ENCODE peak calls at places on chromosomes 13 and 19, in nine cellular contexts. I is testis, C is pancreas, G is astrocyte, O is neural progenitor cell, U is foreskin fibroblast, R is kidney, N is psoas muscle, F is thyroid gland. B is an unnamed sample.

GRCh38 chr13:51451467-51452390 is 1.1 kb downstream of the INTS6 start:
- DNase-seq in N (peak), O (peak), U (peak), G (peak), R (peak), F (peak), C (peak), I (peak), B (peak)

GRCh38 chr19:16036397-16036925 is 39.8 kb upstream of the TPM4 start:
- DNase-seq in F (no peak), I (no peak), N (no peak), C (no peak), U (no peak), O (no peak), R (no peak), G (no peak), B (no peak)

GRCh38 chr19:52734340-52734892 is 428 bp downstream of the ZNF611 start:
- DNase-seq in R (peak), G (no peak), I (peak), U (no peak), N (peak), C (peak), F (peak), O (peak), B (peak)

GRCh38 chr13:110042253-110042652 is 255.9 kb upstream of the IRS2 start:
- DNase-seq in N (no peak), C (no peak), R (no peak), G (peak), O (no peak), U (no peak), F (no peak), I (no peak), B (no peak)

GRCh38 chr19:54186934-54187381 is 2.4 kb downstream of the MBOAT7 start:
- DNase-seq in F (no peak), N (peak), C (peak), U (no peak), O (no peak), G (no peak), I (peak), R (peak), B (no peak)

GRCh38 chr19:11453468-11454341 is 18.3 kb downstream of the PRKCSH start:
- DNase-seq in U (no peak), N (no peak), G (no peak), F (no peak), C (no peak), R (no peak), I (no peak), O (peak), B (no peak)

GRCh38 chr13:33158830-33159229 is 126.7 kb downstream of the STARD13 start:
- DNase-seq in R (no peak), N (no peak), F (no peak), G (no peak), C (no peak), U (no peak), I (no peak), O (no peak), B (no peak)

GRCh38 chr13:72489751-72490150 is 237.7 kb downstream of the MZT1 start:
- DNase-seq in U (no peak), I (no peak), G (no peak), N (no peak), O (no peak), C (no peak), R (no peak), F (no peak), B (no peak)

GRCh38 chr13:104086759-104087158 is 1020.5 kb upstream of the SLC10A2 start:
- DNase-seq in R (no peak), G (peak), N (no peak), C (no peak), U (no peak), F (no peak), I (no peak), O (no peak), B (no peak)

GRCh38 chr13:113845055-113845454 is 18.8 kb downstream of the GAS6 start:
- DNase-seq in I (no peak), G (no peak), N (peak), C (peak), O (no peak), R (peak), U (no peak), F (peak), B (peak)

GRCh38 chr19:48872884-48873475 is 759 bp downstream of the PPP1R15A start:
- DNase-seq in F (peak), C (peak), O (peak), R (peak), G (peak), I (peak), N (peak), U (peak), B (peak)

GRCh38 chr13:32211788-32212187 is 103.4 kb downstream of the ZAR1L start:
- DNase-seq in I (no peak), N (no peak), R (no peak), U (peak), O (no peak), F (no peak), C (no peak), G (peak), B (no peak)

GRCh38 chr13:105587786-105588185 is 947.7 kb downstream of the EFNB2 start:
- DNase-seq in I (no peak), U (no peak), C (no peak), R (peak), G (peak), O (no peak), N (no peak), F (no peak), B (peak)

GRCh38 chr13:23901365-23901764 is 4.1 kb upstream of the C1QTNF9B start:
- DNase-seq in R (no peak), C (no peak), I (no peak), F (no peak), G (peak), O (no peak), U (peak), N (no peak), B (peak)

GRCh38 chr13:40993987-40994386 is 25.1 kb downstream of the ELF1 start:
- DNase-seq in C (no peak), I (no peak), R (no peak), U (no peak), N (no peak), O (no peak), G (no peak), F (peak), B (peak)

GRCh38 chr19:5218255-5218855 is 122.3 kb downstream of the PTPRS start:
- DNase-seq in I (no peak), O (no peak), R (no peak), N (no peak), U (no peak), G (no peak), C (no peak), F (no peak), B (no peak)

GRCh38 chr13:31891472-31891871 is 140.1 kb upstream of the FRY start:
- DNase-seq in F (peak), U (no peak), C (no peak), R (no peak), O (no peak), G (no peak), I (no peak), N (no peak), B (peak)

GRCh38 chr13:113604186-113604585 is 19.6 kb downstream of the TFDP1 start:
- DNase-seq in I (no peak), C (no peak), O (no peak), G (no peak), U (no peak), F (no peak), N (no peak), R (no peak), B (no peak)

GRCh38 chr19:34232566-34233481 is 21.5 kb upstream of the GARRE1 start:
- DNase-seq in C (peak), N (peak), G (peak), U (peak), F (peak), O (no peak), R (no peak), I (peak), B (peak)

GRCh38 chr19:16869331-16869972 is 19.3 kb upstream of the F2RL3 start:
- DNase-seq in N (no peak), G (no peak), I (no peak), F (no peak), O (no peak), R (no peak), C (no peak), U (no peak), B (no peak)

GRCh38 chr19:52742516-52742915 is 7.7 kb upstream of the ZNF611 start:
- DNase-seq in C (no peak), R (no peak), U (no peak), O (no peak), N (no peak), I (no peak), G (no peak), F (no peak), B (no peak)

GRCh38 chr13:42307461-42307860 is 35.5 kb downstream of the AKAP11 start:
- DNase-seq in F (no peak), I (no peak), G (no peak), U (no peak), N (no peak), C (no peak), O (no peak), R (no peak), B (no peak)

GRCh38 chr19:30529876-30530275 is 157.7 kb downstream of the ZNF536 start:
- DNase-seq in U (no peak), C (no peak), F (no peak), G (no peak), R (no peak), O (no peak), I (no peak), N (no peak), B (no peak)

GRCh38 chr19:2809387-2810140 is 10.1 kb upstream of the ZNF554 start:
- DNase-seq in R (peak), F (no peak), U (no peak), O (no peak), I (no peak), C (no peak), N (no peak), G (no peak), B (no peak)

GRCh38 chr13:46389985-46390384 is 2.9 kb upstream of the RUBCNL start:
- DNase-seq in I (peak), G (no peak), F (no peak), R (no peak), N (peak), U (no peak), C (peak), O (peak), B (no peak)

GRCh38 chr13:66837246-66837645 is 392.9 kb downstream of the PCDH9 start:
- DNase-seq in F (no peak), G (no peak), U (no peak), I (no peak), O (no peak), R (no peak), C (no peak), N (no peak), B (no peak)

GRCh38 chr13:99280166-99280565 is 22.0 kb upstream of the GPR18 start:
- DNase-seq in C (no peak), R (no peak), O (no peak), F (no peak), G (peak), N (no peak), I (no peak), U (no peak), B (peak)

GRCh38 chr13:99281811-99282263 is 23.7 kb upstream of the GPR18 start:
- DNase-seq in U (no peak), R (no peak), I (peak), C (no peak), N (peak), G (no peak), O (no peak), F (peak), B (no peak)

GRCh38 chr13:99278843-99279242 is 20.7 kb upstream of the GPR18 start:
- DNase-seq in I (no peak), N (no peak), C (no peak), O (no peak), G (no peak), R (no peak), U (no peak), F (no peak), B (no peak)

GRCh38 chr13:99285432-99286182 is 21.6 kb downstream of the GPR183 start:
- DNase-seq in U (no peak), N (no peak), G (no peak), R (no peak), C (no peak), O (no peak), F (no peak), I (peak), B (no peak)

GRCh38 chr13:99282264-99283231 is 24.4 kb upstream of the GPR18 start:
- DNase-seq in G (no peak), R (no peak), O (no peak), C (no peak), F (no peak), N (no peak), U (no peak), I (no peak), B (no peak)
- H3K4me3 ChIP-seq in G (no peak), R (no peak), O (no peak), C (no peak), F (no peak), N (no peak), U (no peak), I (no peak), B (no peak)

GRCh38 chr19:508204-509150 is 1.2 kb downstream of the TPGS1 start:
- DNase-seq in N (no peak), R (no peak), C (peak), F (no peak), I (no peak), G (no peak), O (no peak), U (no peak), B (no peak)

GRCh38 chr19:511101-511841 is 4.0 kb downstream of the TPGS1 start:
- DNase-seq in R (no peak), F (no peak), I (no peak), N (peak), U (no peak), G (peak), C (peak), O (peak), B (peak)

GRCh38 chr19:513368-514165 is 6.3 kb downstream of the TPGS1 start:
- DNase-seq in I (no peak), G (no peak), N (no peak), R (no peak), U (no peak), O (no peak), F (no peak), C (no peak), B (no peak)

GRCh38 chr19:512548-513365 is 5.5 kb downstream of the TPGS1 start:
- DNase-seq in F (peak), C (no peak), R (no peak), U (no peak), N (peak), I (no peak), G (no peak), O (no peak), B (no peak)

GRCh38 chr19:510606-511100 is 3.4 kb downstream of the TPGS1 start:
- DNase-seq in F (peak), N (peak), R (peak), G (peak), C (peak), O (peak), U (peak), I (peak), B (peak)
- H3K4me3 ChIP-seq in F (no peak), N (peak), R (no peak), G (peak), C (no peak), O (peak), U (no peak), I (no peak), B (peak)

GRCh38 chr13:29493796-29494195 is 101.7 kb downstream of the SLC7A1 start:
- DNase-seq in G (no peak), C (no peak), F (no peak), N (no peak), U (no peak), R (no peak), O (no peak), I (no peak), B (peak)

GRCh38 chr13:29494520-29494919 is 101.0 kb downstream of the SLC7A1 start:
- DNase-seq in N (no peak), C (no peak), F (no peak), O (no peak), I (no peak), R (no peak), G (no peak), U (no peak), B (no peak)

GRCh38 chr13:29498426-29499040 is 97.0 kb downstream of the SLC7A1 start:
- DNase-seq in O (no peak), G (no peak), C (no peak), U (no peak), N (no peak), R (no peak), I (no peak), F (no peak), B (no peak)

GRCh38 chr13:29497137-29497654 is 98.3 kb downstream of the SLC7A1 start:
- DNase-seq in N (peak), C (no peak), O (peak), G (peak), F (no peak), I (peak), R (peak), U (no peak), B (no peak)

DNA sequence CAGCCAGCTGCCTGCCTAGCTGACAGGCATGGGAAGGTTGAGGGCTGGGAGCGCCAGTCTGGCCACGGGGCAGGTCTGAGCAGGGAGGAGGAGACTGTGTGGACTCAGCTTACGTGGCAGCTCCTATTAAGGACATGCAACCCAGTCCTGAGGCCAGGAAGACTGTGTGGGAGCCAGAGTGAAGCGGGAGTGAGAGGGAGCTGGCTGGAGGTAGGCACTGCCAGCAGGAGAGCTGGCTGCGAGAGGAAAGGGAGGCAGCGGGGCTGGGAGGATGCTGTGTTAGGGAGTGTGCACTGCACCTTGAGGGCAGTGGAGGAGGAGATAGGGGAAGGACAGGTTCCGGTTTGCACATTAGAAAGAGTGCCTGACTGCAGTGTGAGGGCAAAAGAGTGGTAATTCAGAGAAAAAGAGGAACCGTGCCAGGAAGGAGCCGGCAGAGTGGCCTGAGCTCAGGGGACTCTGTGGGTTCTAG is 99.2 kb downstream of the SLC7A1 start:
- DNase-seq in C (peak), R (no peak), O (no peak), U (no peak), G (no peak), N (no peak), F (no peak), I (peak), B (peak)
- H3K4me3 ChIP-seq in C (no peak), R (no peak), O (no peak), U (no peak), G (no peak), N (no peak), F (no peak), I (no peak), B (no peak)

GRCh38 chr19:35872180-35872579 is 3.8 kb downstream of the APLP1 start:
- DNase-seq in G (no peak), U (no peak), I (no peak), F (no peak), N (no peak), C (no peak), R (no peak), O (no peak), B (no peak)
- H3K4me3 ChIP-seq in G (no peak), U (no peak), I (no peak), F (no peak), N (no peak), C (no peak), R (no peak), O (no peak), B (no peak)

DNA sequence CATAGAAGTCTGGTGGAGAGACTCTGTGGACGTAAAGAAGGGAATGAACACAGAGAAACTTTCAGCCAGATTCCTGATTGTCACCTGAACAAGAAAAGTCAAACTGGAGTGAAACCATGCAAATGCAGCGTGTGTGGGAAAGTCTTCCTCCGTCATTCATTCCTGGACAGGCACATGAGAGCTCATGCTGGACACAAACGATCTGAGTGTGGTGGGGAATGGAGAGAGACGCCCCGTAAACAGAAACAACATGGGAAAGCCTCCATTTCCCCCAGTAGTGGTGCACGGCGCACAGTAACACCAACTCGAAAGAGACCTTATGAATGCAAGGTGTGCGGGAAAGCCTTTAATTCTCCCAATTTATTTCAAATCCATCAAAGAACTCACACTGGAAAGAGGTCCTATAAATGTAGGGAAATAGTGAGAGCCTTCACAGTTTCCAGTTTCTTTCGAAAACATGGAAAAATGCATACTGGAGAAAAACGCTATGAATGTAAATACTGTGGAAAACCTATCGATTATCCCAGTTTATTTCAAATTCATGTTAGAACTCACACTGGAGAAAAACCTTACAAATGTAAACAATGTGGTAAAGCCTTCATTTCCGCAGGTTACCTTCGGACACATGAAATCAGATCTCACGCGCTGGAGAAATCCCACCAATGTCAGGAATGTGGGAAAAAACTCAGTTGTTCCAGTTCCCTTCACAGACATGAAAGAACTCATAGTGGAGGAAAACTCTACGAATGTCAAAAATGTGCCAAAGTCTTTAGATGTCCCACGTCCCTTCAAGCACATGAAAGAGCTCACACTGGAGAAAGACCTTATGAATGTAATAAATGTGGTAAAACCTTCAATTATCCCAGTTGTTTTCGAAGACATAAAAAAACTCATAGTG is 10.8 kb downstream of the ZNF101 start:
- DNase-seq in G (no peak), R (no peak), F (no peak), N (no peak), I (peak), O (no peak), C (no peak), U (no peak), B (no peak)
- H3K4me3 ChIP-seq in G (no peak), R (no peak), F (no peak), N (no peak), I (no peak), O (no peak), C (no peak), U (no peak), B (no peak)

GRCh38 chr19:47228168-47228936 is 2.6 kb downstream of the BBC3 start:
- DNase-seq in I (peak), O (peak), U (no peak), R (peak), N (peak), G (no peak), C (peak), F (peak), B (peak)
- H3K4me3 ChIP-seq in I (peak), O (peak), U (peak), R (peak), N (peak), G (peak), C (peak), F (no peak), B (peak)

GRCh38 chr19:6588508-6589345 is 2.2 kb downstream of the CD70 start:
- DNase-seq in C (no peak), N (no peak), R (no peak), G (no peak), F (no peak), I (no peak), U (no peak), O (peak), B (no peak)
- H3K4me3 ChIP-seq in C (no peak), N (no peak), R (no peak), G (no peak), F (no peak), I (no peak), U (no peak), O (peak), B (no peak)